ENCODE peak calls at places on chromosomes 1 and 21, in six cellular contexts. D, U, E, N, R and F are unnamed samples.

GRCh38 chr1:204198978-204199340 is 2.7 kb upstream of the KISS1 start:
- DNase-seq in R (no peak), D (no peak), U (no peak), N (no peak), E (no peak), F (no peak)

GRCh38 chr21:16767201-16767600 is 745.6 kb upstream of the CXADR start:
- DNase-seq in D (no peak), E (no peak), N (no peak), R (no peak), U (no peak), F (no peak)

GRCh38 chr1:33612877-33613487 is 140.5 kb downstream of the ZSCAN20 start:
- DNase-seq in N (peak; percentile 80), R (peak; percentile 61), D (peak; percentile 85), U (peak; percentile 74), E (peak; percentile 22), F (peak; percentile 67)

GRCh38 chr1:108034396-108034795 is 69.4 kb upstream of the VAV3 start:
- DNase-seq in E (no peak), N (peak; percentile 73), R (no peak), U (no peak), D (no peak), F (no peak)

GRCh38 chr1:234572966-234573365 is 37.0 kb downstream of the IRF2BP2 start:
- DNase-seq in U (no peak), E (no peak), N (no peak), R (no peak), D (no peak), F (no peak)

GRCh38 chr1:165228676-165229075 is 127.8 kb downstream of the LMX1A start:
- DNase-seq in R (peak; percentile 1), E (no peak), D (no peak), U (peak; percentile 0), N (peak; percentile 33), F (no peak)

GRCh38 chr1:154551474-154551873 is 7.0 kb downstream of the UBE2Q1 start:
- DNase-seq in D (no peak), N (no peak), U (no peak), E (no peak), R (no peak), F (no peak)

GRCh38 chr1:241470361-241470760 is 49.2 kb downstream of the FH start:
- DNase-seq in N (no peak), E (no peak), D (no peak), U (no peak), R (no peak), F (no peak)

GRCh38 chr1:226107471-226108460 is 45.2 kb downstream of the H3-3A start:
- DNase-seq in N (peak; percentile 80), E (no peak), U (no peak), D (no peak), R (no peak), F (no peak)

GRCh38 chr1:204435246-204435885 is 23.7 kb upstream of the PPP1R15B start:
- DNase-seq in R (no peak), N (no peak), U (no peak), E (peak; percentile 66), D (peak; percentile 79), F (no peak)

GRCh38 chr1:164137273-164137947 is 421.6 kb upstream of the PBX1 start:
- DNase-seq in U (no peak), N (no peak), D (no peak), E (no peak), R (no peak), F (no peak)

GRCh38 chr1:108747128-108747827 is 804 bp downstream of the STXBP3 start:
- DNase-seq in U (peak; percentile 91), D (peak; percentile 89), R (peak; percentile 79), N (peak; percentile 76), E (peak; percentile 69), F (peak; percentile 73)

GRCh38 chr1:233672732-233673131 is 58.8 kb downstream of the KCNK1 start:
- DNase-seq in E (no peak), D (no peak), U (no peak), R (no peak), N (no peak), F (no peak)

GRCh38 chr1:30677471-30677870 is 45.9 kb downstream of the MATN1 start:
- DNase-seq in R (no peak), U (no peak), N (no peak), E (no peak), D (no peak), F (no peak)

GRCh38 chr1:25989440-25989839 is 8.4 kb downstream of the PAFAH2 start:
- DNase-seq in U (no peak), N (no peak), D (no peak), R (no peak), E (no peak), F (no peak)

GRCh38 chr1:209412036-209412435 is 171.5 kb upstream of the CAMK1G start:
- DNase-seq in N (no peak), R (no peak), U (no peak), D (peak; percentile 65), E (no peak), F (no peak)

GRCh38 chr1:2197732-2198165 is 3.2 kb upstream of the FAAP20 start:
- DNase-seq in D (no peak), E (no peak), R (no peak), N (no peak), U (no peak), F (no peak)

GRCh38 chr1:209707308-209707707 is 2.7 kb downstream of the HSD11B1 start:
- DNase-seq in D (no peak), U (peak; percentile 24), R (no peak), N (peak; percentile 64), E (no peak), F (no peak)

GRCh38 chr1:179141592-179142244 is 59.8 kb downstream of the TOR3A start:
- DNase-seq in E (peak; percentile 42), D (peak; percentile 68), R (peak; percentile 33), N (peak; percentile 56), U (peak; percentile 69), F (no peak)

GRCh38 chr1:48121951-48122350 is 100.6 kb upstream of the SLC5A9 start:
- DNase-seq in U (no peak), D (no peak), E (no peak), R (no peak), N (no peak), F (no peak)

GRCh38 chr1:8394456-8395321 is 76.8 kb downstream of the SLC45A1 start:
- DNase-seq in D (peak; percentile 60), N (peak; percentile 93), U (peak; percentile 94), R (peak; percentile 19), E (peak; percentile 63), F (peak; percentile 67)

GRCh38 chr1:185453496-185454192 is 136.6 kb upstream of the IVNS1ABP start:
- DNase-seq in D (peak; percentile 55), N (peak; percentile 93), U (peak; percentile 74), E (no peak), R (no peak), F (peak; percentile 97)

GRCh38 chr1:44970317-44970716 is 16.1 kb downstream of the EIF2B3 start:
- DNase-seq in E (no peak), R (peak; percentile 31), N (peak; percentile 80), D (peak; percentile 36), U (peak; percentile 52), F (no peak)

GRCh38 chr1:216005916-216006315 is 417.3 kb downstream of the USH2A start:
- DNase-seq in N (peak; percentile 67), R (peak; percentile 7), D (peak; percentile 16), E (peak; percentile 20), U (no peak), F (no peak)

GRCh38 chr1:41537788-41538351 is 53.4 kb upstream of the EDN2 start:
- DNase-seq in R (no peak), U (peak; percentile 85), E (peak; percentile 42), D (peak; percentile 72), N (peak; percentile 57), F (peak; percentile 74)

GRCh38 chr1:88736633-88737248 is 52.7 kb downstream of the PKN2 start:
- DNase-seq in N (peak; percentile 65), U (peak; percentile 46), R (peak; percentile 67), E (peak; percentile 35), D (peak; percentile 58), F (peak; percentile 45)

GRCh38 chr1:213409208-213409631 is 358.2 kb downstream of the RPS6KC1 start:
- DNase-seq in R (no peak), E (no peak), N (no peak), D (no peak), U (no peak), F (no peak)

GRCh38 chr1:222077191-222077590 is 335.3 kb upstream of the DUSP10 start:
- DNase-seq in E (no peak), R (no peak), U (no peak), N (no peak), D (no peak), F (no peak)